ENCODE peak calls at places on chromosomes 1 and 21, in four cellular contexts. Z is breast epithelium, H is OCI-LY7, R is neural crest cell. F is an unnamed sample.

GRCh38 chr1:97691325-97691724 is 229.5 kb downstream of the DPYD start:
- DNase-seq in R (no peak), H (no peak), Z (no peak), F (no peak)

GRCh38 chr1:205627956-205628355 is 3.9 kb downstream of the ELK4 start:
- DNase-seq in Z (no peak), H (peak), R (no peak), F (no peak)

GRCh38 chr21:34333150-34333739 is 30.6 kb upstream of the KCNE2 start:
- DNase-seq in H (no peak), R (no peak), Z (no peak), F (no peak)

GRCh38 chr1:176880954-176881595 is 283.4 kb downstream of the ASTN1 start:
- DNase-seq in H (peak), Z (peak), R (peak), F (peak)

GRCh38 chr1:101605878-101606277 is 369.1 kb downstream of the S1PR1 start:
- DNase-seq in Z (no peak), R (no peak), H (no peak), F (no peak)

GRCh38 chr1:213783273-213783672 is 204.5 kb upstream of the PROX1 start:
- DNase-seq in Z (no peak), H (no peak), R (peak), F (no peak)

GRCh38 chr1:87143413-87144135 is 185.1 kb upstream of the LMO4 start:
- DNase-seq in H (no peak), R (no peak), Z (no peak), F (no peak)

GRCh38 chr1:37267111-37267835 is 207.1 kb upstream of the ZC3H12A start:
- DNase-seq in R (no peak), H (no peak), Z (no peak), F (no peak)

GRCh38 chr1:25913166-25913565 is 6.9 kb upstream of the STMN1 start:
- DNase-seq in R (no peak), H (no peak), Z (no peak), F (no peak)

GRCh38 chr1:47624531-47624930 is 186.7 kb downstream of the FOXD2 start:
- DNase-seq in Z (no peak), R (no peak), H (peak), F (peak)

GRCh38 chr1:197955486-197956394 is 38.6 kb downstream of the LHX9 start:
- DNase-seq in R (no peak), Z (no peak), H (no peak), F (no peak)

GRCh38 chr1:36567601-36568341 is 85.1 kb upstream of the CSF3R start:
- DNase-seq in Z (peak), H (no peak), R (no peak), F (no peak)

GRCh38 chr1:42466030-42466429 is 2.9 kb downstream of the CCDC30 start:
- DNase-seq in R (no peak), H (no peak), Z (no peak), F (no peak)

GRCh38 chr1:232168513-232168912 is 461.4 kb downstream of the SIPA1L2 start:
- DNase-seq in Z (no peak), H (no peak), R (no peak), F (no peak)

GRCh38 chr21:45981641-45982255 is at the start of gene COL6A1:
- DNase-seq in Z (peak), R (peak), H (no peak), F (peak)

GRCh38 chr1:9075023-9075422 is 5.6 kb upstream of the SLC2A5 start:
- DNase-seq in R (no peak), H (peak), Z (no peak), F (no peak)

GRCh38 chr1:246591047-246591446 is 24.8 kb downstream of the CNST start:
- DNase-seq in R (no peak), Z (no peak), H (no peak), F (no peak)

GRCh38 chr1:18463984-18464664 is 16.6 kb upstream of the KLHDC7A start:
- DNase-seq in Z (peak), R (no peak), H (no peak), F (no peak)

GRCh38 chr1:30373471-30374399 is 349.6 kb downstream of the MATN1 start:
- DNase-seq in R (no peak), H (no peak), Z (no peak), F (no peak)

GRCh38 chr1:67710417-67710816 is 25.4 kb downstream of the GADD45A start:
- DNase-seq in H (no peak), R (no peak), Z (no peak), F (no peak)

GRCh38 chr1:168320805-168321577 is 40.3 kb downstream of the TBX19 start:
- DNase-seq in H (no peak), R (no peak), Z (no peak), F (no peak)

GRCh38 chr1:19011832-19012231 is 55.4 kb upstream of the IFFO2 start:
- DNase-seq in R (no peak), H (no peak), Z (no peak), F (no peak)

GRCh38 chr1:166128195-166128594 is 38.6 kb downstream of the FAM78B start:
- DNase-seq in H (no peak), R (no peak), Z (no peak), F (no peak)
- TF ChIP-seq CTCF in H (no peak), R (no peak), Z (no peak), F (no peak)

GRCh38 chr1:23958810-23959460 is 693 bp upstream of the PNRC2 start:
- DNase-seq in H (peak), Z (peak), R (peak), F (peak)
- TF ChIP-seq CTCF in H (peak), Z (no peak), R (peak), F (no peak)

DNA sequence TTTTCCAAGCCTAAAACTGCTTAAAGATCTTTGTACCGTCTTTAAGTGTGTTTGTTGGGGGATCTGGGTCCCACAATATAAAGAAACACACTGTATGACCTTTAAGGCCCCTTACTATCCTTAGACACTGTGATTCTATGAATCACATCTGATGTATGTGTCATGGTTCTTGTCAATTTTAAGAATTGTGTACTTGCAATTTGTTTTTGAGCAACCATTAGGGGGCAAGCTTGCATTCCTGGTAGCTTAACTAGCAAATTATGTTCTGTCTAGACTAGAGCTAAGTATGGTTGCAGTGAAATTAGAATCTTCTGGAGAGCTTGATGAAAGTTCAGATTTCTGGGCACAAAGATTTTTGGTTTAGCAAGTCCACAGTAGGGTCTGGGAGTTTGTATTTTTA is 219.5 kb downstream of the TPR start:
- DNase-seq in H (peak), Z (no peak), R (no peak), F (no peak)
- TF ChIP-seq CTCF in H (peak), Z (no peak), R (peak), F (no peak)

DNA sequence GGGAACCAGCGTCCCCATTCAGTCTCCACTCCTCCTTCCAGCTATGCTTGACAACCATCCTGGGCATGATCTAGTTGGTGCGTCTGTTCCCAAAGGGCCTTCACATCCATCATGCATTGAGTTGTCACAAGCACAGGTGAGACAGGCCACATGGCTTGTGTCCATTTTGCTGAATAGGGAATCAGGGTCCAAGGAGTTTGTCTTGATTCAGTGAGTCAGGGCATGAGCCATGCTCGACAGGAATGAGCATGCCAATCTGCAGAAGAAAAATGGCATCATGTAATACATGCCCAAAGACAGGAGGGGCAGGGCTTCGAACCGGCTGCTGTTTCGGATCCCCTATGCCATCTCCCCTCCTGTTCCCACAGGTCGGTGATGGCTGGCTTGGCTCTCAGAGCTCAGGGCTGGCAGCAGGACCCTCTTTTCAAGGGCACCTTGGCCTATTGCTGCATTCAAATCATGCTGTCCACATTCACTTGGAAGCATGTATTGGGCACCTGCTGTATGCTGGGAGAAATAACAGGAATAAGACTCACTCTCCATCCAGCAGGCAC is 44.5 kb downstream of the PKP1 start:
- DNase-seq in Z (no peak), H (no peak), R (no peak), F (no peak)
- TF ChIP-seq CTCF in Z (no peak), H (no peak), R (no peak), F (no peak)

DNA sequence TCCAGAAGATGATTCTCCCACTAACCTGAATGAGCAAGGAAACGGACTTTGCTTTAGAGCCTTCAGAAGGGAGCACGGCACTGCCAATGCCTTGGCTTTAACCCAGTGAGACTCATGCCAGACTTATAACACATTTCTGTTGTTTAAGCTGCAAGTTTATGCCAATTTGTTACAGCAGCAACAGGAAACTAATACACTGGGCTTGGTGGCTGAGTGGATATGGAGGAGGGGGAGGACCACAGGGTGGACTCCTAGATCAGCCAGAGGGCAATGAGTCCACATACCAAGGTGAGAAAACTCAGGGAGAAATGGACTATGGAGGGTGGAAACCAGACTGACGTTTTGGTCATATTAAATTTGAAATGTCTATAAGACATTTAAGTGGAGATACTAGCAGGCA is 156.2 kb upstream of the KCNJ6 start:
- DNase-seq in Z (no peak), H (no peak), R (no peak), F (no peak)
- TF ChIP-seq CTCF in Z (no peak), H (no peak), R (no peak), F (no peak)

DNA sequence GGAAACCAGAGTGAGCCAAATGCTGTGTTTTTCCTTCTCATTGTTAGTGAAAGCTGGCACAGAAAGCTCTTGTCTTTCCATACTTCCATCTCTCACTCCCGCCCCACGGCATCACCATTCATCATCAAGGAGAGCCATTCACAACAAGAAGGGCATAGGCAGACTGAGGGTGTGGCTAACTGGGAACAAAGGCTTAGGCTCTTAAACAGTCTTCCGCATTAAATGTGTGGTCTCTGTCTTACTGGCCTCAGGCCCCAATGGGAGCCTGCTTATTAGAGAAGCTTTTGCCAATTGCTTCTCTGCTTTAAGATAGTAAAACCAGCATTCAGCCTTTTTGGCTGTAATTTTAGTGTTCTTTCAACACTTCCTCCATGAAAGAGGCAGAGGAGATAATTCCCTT is 51.4 kb downstream of the TNFSF18 start:
- DNase-seq in R (no peak), H (no peak), Z (no peak), F (no peak)
- TF ChIP-seq CTCF in R (no peak), H (no peak), Z (no peak), F (no peak)